ENCODE peak calls at places on chromosomes 12 and 14, in six cellular contexts. W is NCI-H1105 treated with DMSO at 0.1 percent for 48 hours; Z is activated CD4-positive, alpha-beta T cell treated with anti-CD3 and anti-CD28 coated beads, Interleukin-2, amount 10 ng/mL, durations not matched to agents 7 days and 5 days; N is SHP77 treated with DMSO at 0.1 percent for 48 hours; O is stimulated activated CD4-positive, alpha-beta T cell treated with anti-CD3 and anti-CD28 coated beads, Interleukin-12 subunit alpha, Interleukin-12 subunit beta, amount 100 ng/mL, for 24 hours; X is left lobe of liver. F is an unnamed sample.
A peak's percentile ranks its signal among the peaks of the same experiment; 100 is the strongest.

GRCh38 chr12:112381421-112381897 is 772 bp downstream of the HECTD4 start:
- DNase-seq in X (peak; percentile 50), N (no peak), O (no peak), Z (peak; percentile 32), W (peak; percentile 39), F (peak; percentile 57)

GRCh38 chr12:98399532-98399931 is 115.9 kb upstream of the TMPO start:
- DNase-seq in W (no peak), X (no peak), O (peak; percentile 58), Z (peak; percentile 61), N (no peak), F (peak; percentile 63)

GRCh38 chr12:50394469-50395029 is 1.9 kb downstream of the FAM186A start:
- DNase-seq in W (no peak), N (no peak), Z (no peak), O (no peak), X (no peak), F (peak; percentile 60)

GRCh38 chr14:71165121-71165574 is 257.9 kb downstream of the PCNX1 start:
- DNase-seq in W (no peak), X (no peak), N (no peak), Z (no peak), O (no peak), F (peak; percentile 7)

GRCh38 chr14:31834616-31835015 is 242.5 kb upstream of the ARHGAP5 start:
- DNase-seq in O (no peak), W (peak; percentile 21), Z (no peak), N (peak; percentile 22), X (no peak), F (peak; percentile 32)

GRCh38 chr14:68333265-68333664 is 459.6 kb downstream of the ZFP36L1 start:
- DNase-seq in N (no peak), W (no peak), O (no peak), X (no peak), Z (no peak), F (no peak)

GRCh38 chr12:88393017-88393767 is 187.1 kb downstream of the KITLG start:
- DNase-seq in N (peak; percentile 4), W (no peak), Z (no peak), X (no peak), O (no peak), F (peak; percentile 44)

GRCh38 chr14:24052656-24053547 is 1.1 kb downstream of the CARMIL3 start:
- DNase-seq in X (no peak), O (peak; percentile 48), W (no peak), N (no peak), Z (no peak), F (no peak)

GRCh38 chr12:75893758-75894157 is 137.8 kb downstream of the PHLDA1 start:
- DNase-seq in O (no peak), N (no peak), Z (no peak), X (no peak), W (no peak), F (no peak)

GRCh38 chr14:75238728-75239455 is 39.7 kb upstream of the FOS start:
- DNase-seq in N (no peak), X (no peak), O (no peak), W (no peak), Z (no peak), F (no peak)

F was measured in M059J.